ENCODE peak calls at places on chromosomes 6 and 20, in eight cellular contexts. Z, F, L, N, T, Y, H and M are unnamed samples.

GRCh38 chr6:83885984-83886383 is 26.5 kb downstream of the CYB5R4 start:
- DNase-seq in N (no peak), Y (no peak), H (no peak), L (no peak), Z (no peak), T (no peak), F (no peak), M (no peak)

GRCh38 chr6:169328112-169328801 is 74.6 kb upstream of the THBS2 start:
- DNase-seq in Z (no peak), H (no peak), F (no peak), T (no peak), N (no peak), L (no peak), Y (no peak), M (no peak)

GRCh38 chr6:72709436-72709835 is 87.6 kb downstream of the KCNQ5 start:
- DNase-seq in L (no peak), Y (no peak), H (no peak), T (no peak), F (no peak), Z (no peak), N (no peak), M (no peak)

GRCh38 chr6:132820629-132821381 is 6.4 kb downstream of the RPS12 start:
- DNase-seq in F (no peak), Y (no peak), Z (peak), L (no peak), H (no peak), T (peak), N (peak), M (no peak)

GRCh38 chr6:54285595-54285994 is 22.6 kb upstream of the TINAG start:
- DNase-seq in H (no peak), L (no peak), Y (no peak), T (no peak), N (no peak), Z (no peak), F (no peak), M (no peak)

GRCh38 chr6:20655317-20655716 is 121.1 kb downstream of the CDKAL1 start:
- DNase-seq in T (no peak), L (no peak), Y (no peak), N (peak), H (no peak), Z (no peak), F (no peak), M (no peak)

GRCh38 chr6:152723398-152723797 is 25.7 kb downstream of the MYCT1 start:
- DNase-seq in L (no peak), Z (no peak), N (peak), Y (no peak), F (no peak), H (no peak), T (no peak), M (no peak)

GRCh38 chr6:149895702-149896310 is 2.1 kb downstream of the RAET1E start:
- DNase-seq in N (peak), Y (peak), T (no peak), H (no peak), F (no peak), Z (no peak), L (peak), M (no peak)

GRCh38 chr6:169567809-169568208 is 134.0 kb downstream of the WDR27 start:
- DNase-seq in N (no peak), F (no peak), Y (no peak), L (no peak), T (no peak), H (no peak), Z (no peak), M (no peak)

GRCh38 chr6:107847844-107848802 is 24.0 kb upstream of the SCML4 start:
- DNase-seq in T (peak), H (peak), Z (peak), Y (peak), L (peak), N (peak), F (peak), M (peak)

GRCh38 chr6:111559193-111560097 is 46.2 kb downstream of the TRAF3IP2 start:
- DNase-seq in F (no peak), H (no peak), N (no peak), Y (no peak), Z (no peak), T (peak), L (no peak), M (no peak)

GRCh38 chr20:49893242-49894072 is 21.9 kb downstream of the SPATA2 start:
- DNase-seq in Y (no peak), T (no peak), F (peak), H (no peak), Z (no peak), N (no peak), L (no peak), M (no peak)

GRCh38 chr20:5197270-5197827 is 70.5 kb downstream of the CDS2 start:
- DNase-seq in Z (no peak), F (no peak), H (no peak), L (no peak), Y (no peak), N (no peak), T (no peak), M (no peak)

GRCh38 chr6:166572370-166573261 is 13.9 kb downstream of the RAMACL start:
- DNase-seq in L (no peak), N (no peak), H (no peak), F (no peak), Y (no peak), Z (peak), T (peak), M (no peak)

GRCh38 chr6:25295651-25296050 is 16.5 kb downstream of the CARMIL1 start:
- DNase-seq in Y (no peak), T (no peak), F (no peak), H (no peak), N (no peak), Z (no peak), L (no peak), M (no peak)

GRCh38 chr6:151101811-151102694 is 137.7 kb upstream of the AKAP12 start:
- DNase-seq in L (no peak), Z (no peak), Y (no peak), F (peak), N (peak), H (no peak), T (no peak), M (no peak)

GRCh38 chr6:138264372-138264880 is 46.1 kb upstream of the PBOV1 start:
- DNase-seq in H (no peak), L (no peak), Y (no peak), F (no peak), T (no peak), Z (no peak), N (no peak), M (no peak)

DNA sequence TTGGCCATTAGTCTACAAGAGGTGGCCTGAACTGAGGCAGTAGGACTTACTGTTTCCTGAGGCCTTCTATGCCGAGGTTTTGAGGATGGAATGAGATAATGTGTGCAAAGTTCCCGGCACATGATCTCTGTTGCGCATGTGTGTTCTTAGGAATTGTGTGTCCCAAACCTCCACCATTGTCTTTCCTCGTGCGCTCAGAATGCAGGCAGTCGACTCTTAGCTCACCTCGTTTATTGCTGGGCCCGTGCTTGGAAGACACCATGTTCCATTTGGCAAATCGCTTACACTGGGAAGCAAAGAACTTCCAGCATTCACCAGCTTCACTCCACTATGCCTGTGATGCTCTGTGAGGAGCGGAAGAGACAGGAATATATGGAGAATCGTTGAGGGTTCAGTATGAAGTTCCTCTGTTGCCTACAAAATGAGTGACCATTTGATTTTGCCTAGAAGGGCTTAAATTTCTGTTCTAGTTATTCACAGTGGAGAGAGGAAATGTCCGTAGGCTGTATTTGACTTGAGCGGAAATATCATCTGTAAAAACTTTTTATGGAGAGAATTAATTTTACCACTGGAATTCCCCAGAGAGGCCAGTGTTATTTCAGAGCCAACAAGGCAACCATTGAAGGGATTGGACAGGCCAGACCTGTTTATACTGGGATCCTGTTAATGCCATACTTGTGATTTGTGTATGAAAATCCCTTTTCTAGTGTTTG is 75.7 kb upstream of the CLDN20 start:
- DNase-seq in F (peak), H (no peak), Y (peak), T (no peak), Z (no peak), L (no peak), N (peak), M (no peak)
- TF ChIP-seq POLR2AphosphoS5 in F (no peak), H (peak), Y (peak), T (no peak), Z (no peak), L (peak), N (no peak), M (no peak)

GRCh38 chr6:32442243-32442667 is 2.6 kb downstream of the HLA-DRA start:
- DNase-seq in Z (no peak), T (no peak), H (no peak), Y (no peak), N (no peak), L (no peak), F (no peak), M (no peak)
- TF ChIP-seq POLR2AphosphoS5 in Z (no peak), T (no peak), H (no peak), Y (no peak), N (no peak), L (no peak), F (no peak), M (no peak)

DNA sequence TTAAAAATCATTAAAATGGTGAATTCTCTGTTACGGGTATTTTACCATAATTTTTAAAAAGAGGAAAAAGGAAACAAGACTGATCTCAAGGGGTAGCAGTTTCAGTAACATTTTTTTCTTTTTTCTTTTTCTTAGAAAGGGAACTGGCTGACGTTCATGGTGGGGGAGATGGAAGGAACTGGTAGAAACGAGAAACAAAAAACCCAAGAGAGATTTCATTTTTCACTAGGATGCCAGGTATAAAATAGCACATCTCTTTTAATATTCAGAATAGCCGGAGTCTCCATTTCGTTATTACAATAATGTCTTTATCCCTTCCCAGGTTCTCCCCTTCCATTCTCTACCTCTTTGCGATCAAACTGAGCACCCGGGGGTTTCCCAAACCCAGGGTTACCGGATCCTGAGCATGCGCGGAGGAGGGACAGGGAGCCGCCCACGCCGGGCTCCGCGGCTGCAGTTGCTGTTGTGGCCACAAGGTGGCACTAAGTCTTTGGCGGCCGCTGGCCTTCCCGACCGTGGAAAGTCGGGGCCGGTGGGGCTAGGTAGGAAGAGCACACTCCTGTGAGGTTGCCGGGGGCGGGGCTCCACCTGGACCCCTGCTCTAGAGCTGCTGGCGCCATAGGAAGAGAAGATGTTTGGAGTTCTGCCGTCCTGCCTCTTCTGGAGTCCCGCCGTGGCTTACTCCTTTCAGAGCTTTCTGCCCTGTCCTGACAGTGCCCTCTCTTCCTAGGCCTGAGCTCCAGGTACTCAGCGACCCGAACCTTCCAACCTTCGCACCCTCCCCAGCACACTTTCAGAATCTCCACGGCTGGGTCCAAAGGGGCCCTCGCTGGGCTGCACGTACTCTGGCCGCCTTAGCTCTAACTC is 146.8 kb downstream of the SH3BGRL2 start:
- DNase-seq in T (peak), F (peak), N (peak), Y (peak), L (no peak), H (peak), Z (peak), M (peak)
- TF ChIP-seq POLR2AphosphoS5 in T (no peak), F (no peak), N (no peak), Y (peak), L (peak), H (no peak), Z (no peak), M (no peak)

GRCh38 chr6:148479498-148479897 is 136.9 kb downstream of the SASH1 start:
- DNase-seq in L (peak), Y (no peak), H (no peak), Z (no peak), N (no peak), T (no peak), F (no peak), M (no peak)
- TF ChIP-seq POLR2AphosphoS5 in L (peak), Y (no peak), H (no peak), Z (no peak), N (no peak), T (no peak), F (no peak), M (no peak)

GRCh38 chr6:5085638-5086293 is 625 bp downstream of the PPP1R3G start:
- DNase-seq in Z (peak), T (peak), L (no peak), N (peak), Y (no peak), F (no peak), H (no peak), M (no peak)
- TF ChIP-seq POLR2AphosphoS5 in Z (no peak), T (no peak), L (no peak), N (no peak), Y (no peak), F (no peak), H (no peak), M (no peak)

DNA sequence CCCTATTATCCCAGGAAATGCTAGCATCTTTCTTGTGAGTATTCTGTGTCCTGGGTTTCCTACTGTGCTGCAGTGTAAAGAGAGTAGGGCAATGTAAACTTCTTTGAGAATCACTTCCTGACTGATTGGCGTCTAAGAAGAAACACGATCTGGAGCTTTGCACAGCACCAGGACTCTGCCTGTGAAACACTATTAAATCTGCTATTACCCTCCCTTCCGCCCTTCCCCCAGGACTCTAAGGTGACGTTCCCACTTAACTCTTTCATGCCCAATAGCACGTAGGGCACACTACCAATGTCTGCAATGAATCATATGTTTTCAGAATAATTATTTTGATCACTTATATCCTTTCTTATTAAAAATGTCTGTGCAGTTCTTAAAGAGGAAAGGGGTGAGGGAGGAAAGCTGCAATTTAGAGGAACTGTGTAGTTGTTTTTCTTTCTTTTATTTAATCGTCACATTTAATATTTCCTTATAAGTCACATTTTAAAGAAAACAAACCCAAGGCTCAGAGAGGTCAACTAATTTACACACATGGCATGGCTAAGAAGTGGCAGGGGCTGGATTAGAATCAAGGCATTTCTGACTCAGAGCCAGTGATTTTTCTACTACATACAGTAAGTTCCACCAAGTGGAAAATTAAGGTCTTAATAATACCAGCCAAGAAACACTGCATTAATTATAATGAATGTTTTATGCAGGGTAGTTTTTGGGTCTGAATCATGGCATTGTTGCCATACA is 607.5 kb upstream of the CITED2 start:
- DNase-seq in N (peak), H (peak), L (no peak), Z (peak), F (no peak), T (no peak), Y (peak), M (no peak)
- TF ChIP-seq POLR2AphosphoS5 in N (no peak), H (peak), L (peak), Z (no peak), F (no peak), T (no peak), Y (peak), M (no peak)